ENCODE peak calls at places on chromosomes 5 and 9, in eight cellular contexts. J, I, A, R, X, H, P and T are unnamed samples.

GRCh38 chr5:43225649-43226245 is 33.7 kb downstream of the NIM1K start:
- DNase-seq in A (no peak), X (no peak), H (no peak), J (no peak), I (no peak), R (no peak), P (no peak), T (no peak)

GRCh38 chr9:133460405-133461175 is 812 bp downstream of the CACFD1 start:
- DNase-seq in P (peak; percentile 40), I (no peak), X (peak; percentile 74), A (no peak), J (no peak), H (peak; percentile 61), R (peak; percentile 24), T (peak; percentile 85)

GRCh38 chr9:16319646-16320045 is 550.8 kb downstream of the BNC2 start:
- DNase-seq in X (no peak), P (no peak), R (no peak), I (no peak), H (no peak), J (no peak), A (no peak), T (no peak)

GRCh38 chr9:81789751-81790150 is 100.4 kb upstream of the TLE1 start:
- DNase-seq in I (peak; percentile 69), X (no peak), P (no peak), J (no peak), A (no peak), H (no peak), R (peak; percentile 67), T (no peak)

GRCh38 chr5:134100283-134101011 is 14.0 kb upstream of the TCF7 start:
- DNase-seq in X (peak; percentile 18), H (no peak), P (no peak), R (peak; percentile 73), I (peak; percentile 78), A (peak; percentile 84), J (no peak), T (no peak)

GRCh38 chr9:73270967-73271722 is 119.5 kb downstream of the ANXA1 start:
- DNase-seq in X (no peak), R (peak; percentile 92), H (no peak), P (no peak), J (no peak), I (peak; percentile 96), A (no peak), T (no peak)

GRCh38 chr9:138022121-138022741 is 144.6 kb downstream of the CACNA1B start:
- DNase-seq in H (no peak), J (no peak), P (no peak), X (peak; percentile 84), I (no peak), A (peak; percentile 39), R (peak; percentile 1), T (peak; percentile 27)

GRCh38 chr5:93594591-93595419 is 11.8 kb downstream of the NR2F1 start:
- DNase-seq in P (no peak), J (peak; percentile 45), H (no peak), A (no peak), I (no peak), X (peak; percentile 62), R (no peak), T (no peak)

GRCh38 chr9:37220971-37221370 is 100.6 kb downstream of the ZCCHC7 start:
- DNase-seq in R (peak; percentile 45), H (no peak), J (no peak), X (no peak), P (no peak), I (peak; percentile 32), A (no peak), T (no peak)

GRCh38 chr5:125576823-125577222 is 830.4 kb upstream of the ZNF608 start:
- DNase-seq in X (no peak), H (no peak), R (no peak), I (peak; percentile 31), A (no peak), P (no peak), J (no peak), T (no peak)